ENCODE peak calls at places on chromosomes 11 and 22, in seven cellular contexts. V, S, N, I, J, F and H are unnamed samples.

GRCh38 chr11:27013741-27014415 is 20.0 kb downstream of the FIBIN start:
- DNase-seq in V (no peak), S (peak), N (no peak), I (no peak), J (no peak), F (peak), H (no peak)

GRCh38 chr11:61919841-61920631 is 2.7 kb upstream of the RAB3IL1 start:
- DNase-seq in V (no peak), S (no peak), N (no peak), I (peak), J (no peak), F (peak), H (no peak)

GRCh38 chr11:72831521-72832300 is 17.5 kb downstream of the ATG16L2 start:
- DNase-seq in V (peak), S (peak), N (peak), I (peak), J (peak), F (peak), H (no peak)

GRCh38 chr22:28977050-28977449 is 84.6 kb downstream of the C22orf31 start:
- DNase-seq in V (no peak), S (no peak), N (no peak), I (no peak), J (no peak), F (peak), H (no peak)

GRCh38 chr22:37827056-37827455 is 3.9 kb downstream of the GALR3 start:
- DNase-seq in V (no peak), S (no peak), N (no peak), I (no peak), J (peak), F (no peak), H (no peak)

GRCh38 chr22:50317674-50318073 is 9.1 kb downstream of the DENND6B start:
- DNase-seq in V (no peak), S (no peak), N (no peak), I (peak), J (no peak), F (no peak), H (no peak)

GRCh38 chr11:1644601-1645356 is 15.2 kb downstream of the KRTAP5-5 start:
- DNase-seq in V (no peak), S (no peak), N (no peak), I (no peak), J (no peak), F (no peak), H (no peak)

GRCh38 chr22:19535001-19535400 is 10.8 kb upstream of the CLDN5 start:
- DNase-seq in V (no peak), S (no peak), N (no peak), I (no peak), J (peak), F (no peak), H (no peak)

GRCh38 chr11:67545280-67545679 is 22.0 kb upstream of the CABP2 start:
- DNase-seq in V (no peak), S (peak), N (no peak), I (peak), J (no peak), F (peak), H (no peak)

GRCh38 chr22:36659762-36660509 is 43.6 kb downstream of the CACNG2 start:
- DNase-seq in V (no peak), S (peak), N (peak), I (peak), J (peak), F (peak), H (peak)

GRCh38 chr11:2390871-2391662 is 9.5 kb upstream of the TSSC4 start:
- DNase-seq in V (no peak), S (peak), N (no peak), I (no peak), J (no peak), F (peak), H (no peak)